ENCODE peak calls at places on chromosomes 7 and 10, in four cellular contexts. E is IMR-90, I is mesenchymal stem cell, K is H9. G is an unnamed sample.

GRCh38 chr7:131231381-131232220 is 96.1 kb upstream of the MKLN1 start:
- DNase-seq in I (peak; percentile 80), K (no peak), E (peak; percentile 79), G (no peak)

GRCh38 chr10:121988361-121989324 is at the start of gene TACC2:
- DNase-seq in K (no peak), E (no peak), I (no peak), G (no peak)

GRCh38 chr7:157077986-157078644 is 60.6 kb upstream of the UBE3C start:
- DNase-seq in K (peak; percentile 60), E (no peak), I (no peak), G (peak; percentile 64)

GRCh38 chr10:109895095-109895818 is 28.1 kb downstream of the XPNPEP1 start:
- DNase-seq in I (peak; percentile 51), E (peak; percentile 60), K (peak; percentile 28), G (no peak)

GRCh38 chr10:99827906-99828305 is 45.5 kb downstream of the ABCC2 start:
- DNase-seq in K (no peak), E (peak; percentile 72), I (peak; percentile 66), G (no peak)

GRCh38 chr7:90455163-90456030 is 14.0 kb upstream of the PTTG1IP2 start:
- DNase-seq in K (no peak), E (peak; percentile 57), I (peak; percentile 60), G (no peak)

GRCh38 chr10:27490807-27491206 is 13.3 kb upstream of the RAB18 start:
- DNase-seq in I (no peak), K (no peak), E (no peak), G (no peak)

GRCh38 chr7:88318196-88318595 is 11.5 kb upstream of the STEAP4 start:
- DNase-seq in K (no peak), I (no peak), E (no peak), G (no peak)

GRCh38 chr7:55065511-55066229 is 46.9 kb downstream of the EGFR start:
- DNase-seq in E (peak; percentile 94), I (peak; percentile 95), K (peak; percentile 40), G (no peak)

GRCh38 chr7:92833024-92833765 is 3.2 kb downstream of the CDK6 start:
- DNase-seq in I (peak; percentile 79), E (peak; percentile 74), K (peak; percentile 89), G (peak; percentile 73)

GRCh38 chr10:23399701-23400144 is 39.2 kb upstream of the OTUD1 start:
- DNase-seq in K (no peak), I (peak; percentile 95), E (peak; percentile 97), G (no peak)

GRCh38 chr7:70047891-70048448 is 449.7 kb downstream of the AUTS2 start:
- DNase-seq in I (no peak), K (peak; percentile 34), E (no peak), G (no peak)

GRCh38 chr7:138885383-138886147 is 87.6 kb upstream of the ATP6V0A4 start:
- DNase-seq in I (no peak), E (no peak), K (no peak), G (no peak)

GRCh38 chr7:50714851-50715250 is 67.8 kb downstream of the GRB10 start:
- DNase-seq in I (no peak), E (no peak), K (no peak), G (no peak)

GRCh38 chr10:127148933-127149220 is 47.5 kb downstream of the INSYN2A start:
- DNase-seq in E (peak; percentile 87), K (no peak), I (peak; percentile 87), G (no peak)

GRCh38 chr7:75617634-75618234 is 121.0 kb downstream of the HIP1 start:
- DNase-seq in E (no peak), I (peak; percentile 82), K (no peak), G (no peak)

GRCh38 chr7:36190447-36191291 is 37.6 kb downstream of the EEPD1 start:
- DNase-seq in I (no peak), K (no peak), E (peak; percentile 25), G (no peak)

GRCh38 chr7:22657479-22657878 is 69.5 kb upstream of the IL6 start:
- DNase-seq in K (no peak), I (no peak), E (no peak), G (no peak)

GRCh38 chr10:106450966-106451365 is 713.5 kb downstream of the SORCS1 start:
- DNase-seq in I (no peak), K (no peak), E (peak; percentile 37), G (no peak)

GRCh38 chr10:123474700-123475099 is 191.5 kb upstream of the GPR26 start:
- DNase-seq in E (no peak), K (no peak), I (no peak), G (no peak)

GRCh38 chr10:114668375-114669080 is 10.5 kb upstream of the ABLIM1 start:
- DNase-seq in E (no peak), K (no peak), I (no peak), G (no peak)

GRCh38 chr10:119256030-119256429 is 48.7 kb downstream of the GRK5 start:
- DNase-seq in E (no peak), K (no peak), I (no peak), G (no peak)

GRCh38 chr10:35126062-35126529 is 550 bp upstream of the CREM start:
- DNase-seq in E (peak; percentile 1), I (no peak), K (no peak), G (no peak)

GRCh38 chr7:1740214-1740613 is 70.1 kb downstream of the ELFN1 start:
- DNase-seq in E (no peak), K (no peak), I (no peak), G (no peak)

GRCh38 chr7:64799-65430 is 127.5 kb upstream of the FAM20C start:
- DNase-seq in I (no peak), K (no peak), E (no peak), G (no peak)

GRCh38 chr10:29501692-29502091 is 133.1 kb downstream of the SVIL start:
- DNase-seq in K (no peak), I (peak; percentile 55), E (peak; percentile 87), G (no peak)

GRCh38 chr7:133718131-133718530 is 409.0 kb upstream of the LRGUK start:
- DNase-seq in E (no peak), K (no peak), I (no peak), G (no peak)

GRCh38 chr10:92387289-92387940 is 96.4 kb downstream of the MARCHF5 start:
- DNase-seq in I (peak; percentile 78), K (peak; percentile 96), E (peak; percentile 75), G (peak; percentile 94)

GRCh38 chr10:132708936-132709335 is 77.0 kb downstream of the NKX6-2 start:
- DNase-seq in I (no peak), K (peak; percentile 20), E (no peak), G (no peak)

GRCh38 chr7:22802426-22802825 is 20.2 kb downstream of the TOMM7 start:
- DNase-seq in E (no peak), I (no peak), K (peak; percentile 77), G (peak; percentile 58)

GRCh38 chr7:1346851-1347250 is 112.4 kb downstream of the MICALL2 start:
- DNase-seq in I (no peak), K (no peak), E (no peak), G (no peak)

GRCh38 chr7:105678811-105679495 is 97.7 kb upstream of the EFCAB10 start:
- DNase-seq in K (no peak), I (no peak), E (peak; percentile 50), G (no peak)

GRCh38 chr7:95246935-95247370 is 77.4 kb downstream of the PON1 start:
- DNase-seq in K (peak; percentile 59), I (peak; percentile 76), E (peak; percentile 62), G (peak; percentile 51)

GRCh38 chr10:14137391-14137790 is 193.3 kb downstream of the FRMD4A start:
- DNase-seq in K (no peak), I (no peak), E (no peak), G (no peak)

GRCh38 chr7:73667344-73668102 is at the start of gene VPS37D:
- DNase-seq in K (peak; percentile 94), I (peak; percentile 85), E (peak; percentile 80), G (peak; percentile 70)

GRCh38 chr10:51288511-51288910 is 214.2 kb downstream of the PRKG1 start:
- DNase-seq in E (no peak), K (no peak), I (no peak), G (no peak)

GRCh38 chr10:51285586-51285985 is 211.3 kb downstream of the PRKG1 start:
- DNase-seq in I (no peak), E (no peak), K (no peak), G (no peak)

GRCh38 chr10:51291961-51292360 is 217.7 kb downstream of the PRKG1 start:
- DNase-seq in K (no peak), E (no peak), I (no peak), G (no peak)

GRCh38 chr10:51289519-51289918 is 215.2 kb downstream of the PRKG1 start:
- DNase-seq in K (no peak), I (no peak), E (no peak), G (no peak)
- H3K14ac ChIP-seq in K (no peak overlapping the region), I (no peak overlapping the region), E (no peak overlapping the region), G (no peak overlapping the region)

DNA sequence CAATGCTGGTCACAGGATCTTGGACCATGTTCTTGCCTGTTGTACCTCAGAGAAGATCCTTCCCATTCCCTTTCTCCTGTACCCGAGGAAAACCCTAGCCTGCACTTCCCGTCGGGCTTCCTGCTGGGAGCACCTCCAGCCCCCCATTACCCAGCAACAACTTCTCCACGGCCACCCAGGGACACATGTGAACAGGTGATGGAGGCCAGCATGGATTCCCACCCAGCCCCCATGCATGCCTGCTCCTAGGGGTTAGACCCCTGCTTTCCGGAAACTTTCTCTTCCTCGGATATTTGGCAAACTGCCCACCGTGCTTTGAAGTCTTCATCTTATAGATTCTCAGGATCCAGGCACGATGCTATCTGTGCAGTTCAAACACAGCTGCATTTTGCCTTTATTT is 67.3 kb downstream of the CALML3 start:
- DNase-seq in E (no peak), I (no peak), K (no peak), G (no peak)
- H4K91ac ChIP-seq in E (no peak overlapping the region), I (no peak overlapping the region), K (no peak overlapping the region), G (peak overlapping the region; percentile 26)

GRCh38 chr7:45241339-45242109 is 83.9 kb downstream of the RAMP3 start:
- DNase-seq in K (no peak), I (no peak), E (no peak), G (peak; percentile 38)
- H3K14ac ChIP-seq in K (no peak overlapping the region), I (no peak overlapping the region), E (no peak overlapping the region), G (no peak overlapping the region)

DNA sequence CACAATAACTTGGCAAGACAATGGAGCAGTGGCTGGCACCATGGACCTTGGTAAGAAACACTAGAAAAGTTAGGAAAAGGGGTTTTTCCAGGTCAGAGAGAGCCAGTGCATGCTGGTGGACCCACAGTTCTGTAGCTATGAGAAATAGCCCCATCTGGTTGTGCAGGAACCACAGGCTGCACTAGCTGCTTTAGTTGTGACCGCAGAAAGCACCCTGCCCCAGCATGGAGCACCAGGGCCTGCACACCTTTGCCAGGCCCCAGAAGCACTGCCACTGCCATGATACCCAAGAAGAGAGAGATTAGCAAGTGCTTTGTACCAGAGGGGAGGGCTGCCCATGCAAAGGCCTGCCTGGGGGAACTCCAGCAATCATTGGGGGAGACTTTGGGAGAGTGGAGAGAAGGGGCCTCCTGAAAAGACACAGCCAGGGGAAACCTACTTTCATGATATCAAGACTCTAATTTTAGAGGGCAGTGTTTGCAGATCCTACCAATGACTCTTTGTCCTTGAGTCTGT is 256.1 kb upstream of the C7orf33 start:
- DNase-seq in E (no peak), K (no peak), I (no peak), G (no peak)
- H4K91ac ChIP-seq in E (no peak overlapping the region), K (no peak overlapping the region), I (peak overlapping the region; percentile 41), G (peak overlapping the region; percentile 23)